ENCODE peak calls at places on chromosomes 11 and 22, in nine cellular contexts. J, N, O, L, U, Z, X, G and I are unnamed samples. For H3K9me3, the result is how much of the 10 kb centered on the place peaks cover.

GRCh38 chr11:114758627-114759026 is 80.3 kb downstream of the NXPE2 start:
- DNase-seq in J (no peak), N (no peak), O (no peak), L (no peak), U (no peak), Z (no peak), X (no peak), G (no peak), I (no peak)

GRCh38 chr11:114080219-114080618 is 20.7 kb downstream of the ZBTB16 start:
- DNase-seq in J (no peak), N (peak), O (no peak), L (no peak), U (no peak), Z (no peak), X (peak), G (peak), I (no peak)

GRCh38 chr11:116217006-116217405 is 555.8 kb downstream of the BUD13 start:
- DNase-seq in J (peak), N (no peak), O (no peak), L (no peak), U (no peak), Z (peak), X (no peak), G (no peak), I (peak)

GRCh38 chr11:64742087-64742939 is 1.6 kb downstream of the RASGRP2 start:
- DNase-seq in J (no peak), N (no peak), O (no peak), L (no peak), U (peak), Z (no peak), X (no peak), G (no peak), I (no peak)

GRCh38 chr11:118166641-118167040 is 9.8 kb downstream of the SCN2B start:
- DNase-seq in J (no peak), N (no peak), O (no peak), L (no peak), U (no peak), Z (no peak), X (no peak), G (no peak), I (peak)

GRCh38 chr11:71372693-71373657 is 75.2 kb downstream of the DHCR7 start:
- DNase-seq in J (no peak), N (no peak), O (no peak), L (no peak), U (peak), Z (peak), X (no peak), G (no peak), I (no peak)

GRCh38 chr11:130668751-130669150 is 220.3 kb downstream of the ADAMTS15 start:
- DNase-seq in J (no peak), N (no peak), O (no peak), L (no peak), U (peak), Z (no peak), X (no peak), G (no peak), I (no peak)

GRCh38 chr11:48088682-48089050 is 108.3 kb downstream of the PTPRJ start:
- DNase-seq in J (no peak), N (no peak), O (no peak), L (no peak), U (no peak), Z (no peak), X (no peak), G (no peak), I (no peak)

GRCh38 chr11:67023957-67024353 is 1.0 kb downstream of the SYT12 start:
- DNase-seq in J (no peak), N (no peak), O (no peak), L (no peak), U (peak), Z (no peak), X (no peak), G (no peak), I (no peak)

GRCh38 chr11:66710384-66710930 is 18.6 kb downstream of the SPTBN2 start:
- DNase-seq in J (no peak), N (no peak), O (no peak), L (no peak), U (peak), Z (no peak), X (no peak), G (no peak), I (peak)

GRCh38 chr11:444397-445144 is 2.8 kb upstream of the ANO9 start:
- DNase-seq in J (peak), N (no peak), O (no peak), L (no peak), U (peak), Z (peak), X (no peak), G (no peak), I (no peak)

GRCh38 chr11:78940500-78941225 is 366.0 kb upstream of the NARS2 start:
- DNase-seq in J (no peak), N (no peak), O (no peak), L (no peak), U (no peak), Z (no peak), X (no peak), G (no peak), I (no peak)

GRCh38 chr11:8612522-8612921 is 18.5 kb upstream of the STK33 start:
- DNase-seq in J (no peak), N (no peak), O (no peak), L (no peak), U (no peak), Z (no peak), X (no peak), G (no peak), I (no peak)

GRCh38 chr11:13781153-13781552 is 112.7 kb downstream of the FAR1 start:
- DNase-seq in J (no peak), N (no peak), O (no peak), L (no peak), U (no peak), Z (no peak), X (no peak), G (no peak), I (no peak)

GRCh38 chr22:22753526-22754267 is 109.3 kb downstream of the GGTLC2 start:
- DNase-seq in J (peak), N (peak), O (no peak), L (peak), U (peak), Z (peak), X (peak), G (peak), I (peak)

GRCh38 chr22:38505595-38506117 is 455 bp downstream of the DDX17 start:
- DNase-seq in J (peak), N (peak), O (peak), L (no peak), U (peak), Z (peak), X (peak), G (peak), I (peak)

GRCh38 chr22:38352436-38352835 is 35.2 kb upstream of the CSNK1E start:
- DNase-seq in J (no peak), N (peak), O (no peak), L (no peak), U (no peak), Z (no peak), X (no peak), G (no peak), I (no peak)

GRCh38 chr11:19605500-19606371 is 106.9 kb upstream of the NAV2 start:
- DNase-seq in J (no peak), N (no peak), O (no peak), L (no peak), U (peak), Z (peak), X (no peak), G (peak), I (no peak)

GRCh38 chr11:10309163-10310093 is 4.6 kb downstream of the ADM start:
- DNase-seq in J (peak), N (peak), O (no peak), L (no peak), U (no peak), Z (peak), X (no peak), G (no peak), I (peak)

GRCh38 chr11:1927151-1928037 is 7.9 kb downstream of the TNNT3 start:
- DNase-seq in J (no peak), N (peak), O (no peak), L (no peak), U (peak), Z (no peak), X (no peak), G (peak), I (peak)

GRCh38 chr11:11349870-11350325 is 3.2 kb downstream of the CSNK2A3 start:
- DNase-seq in J (no peak), N (peak), O (no peak), L (no peak), U (peak), Z (peak), X (no peak), G (peak), I (no peak)

GRCh38 chr22:47561766-47562165 is 799.3 kb downstream of the TBC1D22A start:
- DNase-seq in J (no peak), N (no peak), O (no peak), L (no peak), U (no peak), Z (no peak), X (no peak), G (no peak), I (no peak)
- H3K9me3 ChIP-seq in J (under half), N (under half), O (under half), L (under half), U (under half), Z (under half), X (under half), G (under half), I (under half)

GRCh38 chr22:46389081-46389480 is 53.6 kb downstream of the TRMU start:
- DNase-seq in J (no peak), N (no peak), O (no peak), L (no peak), U (no peak), Z (no peak), X (no peak), G (no peak), I (no peak)
- H3K9me3 ChIP-seq in J (under half), N (under half), O (under half), L (under half), U (under half), Z (under half), X (under half), G (under half), I (under half)

GRCh38 chr22:47196493-47196849 is 434.0 kb downstream of the TBC1D22A start:
- DNase-seq in J (no peak), N (no peak), O (no peak), L (no peak), U (no peak), Z (no peak), X (peak), G (no peak), I (no peak)
- H3K9me3 ChIP-seq in J (under half), N (under half), O (under half), L (under half), U (under half), Z (under half), X (under half), G (under half), I (under half)

GRCh38 chr22:40322818-40323447 is 23.4 kb upstream of the ADSL start:
- DNase-seq in J (no peak), N (no peak), O (no peak), L (no peak), U (no peak), Z (no peak), X (no peak), G (no peak), I (no peak)
- H3K9me3 ChIP-seq in J (under half), N (under half), O (under half), L (under half), U (under half), Z (under half), X (under half), G (under half), I (under half)

DNA sequence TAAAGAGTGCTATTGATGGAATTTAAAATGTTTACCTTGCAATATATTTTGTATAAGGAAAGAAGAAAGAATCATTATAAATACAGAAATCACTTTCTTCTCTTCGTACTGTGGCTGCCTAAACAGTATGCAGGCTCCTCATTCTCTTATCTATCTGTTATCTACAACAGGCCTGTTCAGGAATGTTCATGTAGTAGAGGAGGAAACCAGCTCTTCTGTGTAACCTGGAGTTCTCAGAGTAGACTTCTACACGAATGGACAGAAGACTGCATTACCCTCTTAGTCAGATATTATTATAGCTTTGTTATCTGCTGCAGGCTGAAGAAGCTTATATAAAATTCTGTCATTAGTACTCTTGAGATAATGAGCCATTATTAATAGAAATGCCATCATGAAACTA is 1225.9 kb upstream of the CNTN5 start:
- DNase-seq in J (no peak), N (no peak), O (no peak), L (no peak), U (no peak), Z (no peak), X (no peak), G (no peak), I (no peak)
- H3K9me3 ChIP-seq in J (under half), N (under half), O (under half), L (under half), U (under half), Z (under half), X (under half), G (under half), I (under half)

GRCh38 chr11:99325807-99326206 is 305.1 kb downstream of the CNTN5 start:
- DNase-seq in J (no peak), N (no peak), O (no peak), L (no peak), U (peak), Z (peak), X (no peak), G (no peak), I (no peak)

DNA sequence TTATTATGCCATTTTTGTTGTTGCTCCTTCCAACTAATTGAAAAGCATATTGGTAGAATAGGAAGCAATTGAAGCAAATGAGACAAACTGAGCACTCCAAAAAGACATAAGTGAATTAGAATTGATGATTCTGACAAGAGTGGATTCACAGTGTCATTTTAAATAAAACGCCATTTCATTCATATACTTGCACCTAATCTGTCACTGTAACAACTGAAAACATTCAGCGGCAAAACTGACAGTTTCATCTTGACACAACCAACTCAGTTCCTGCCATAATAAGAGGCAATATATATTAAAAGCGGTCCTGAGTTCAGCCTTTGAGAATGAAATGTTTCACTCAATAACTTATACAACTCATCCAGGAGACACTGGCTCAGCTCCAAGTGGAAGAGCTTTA is 306.8 kb downstream of the CNTN5 start:
- DNase-seq in J (no peak), N (no peak), O (no peak), L (no peak), U (no peak), Z (peak), X (no peak), G (no peak), I (no peak)
- H3K9me3 ChIP-seq in J (under half), N (under half), O (under half), L (under half), U (under half), Z (under half), X (under half), G (under half), I (under half)

GRCh38 chr11:58856806-58857205 is 12.3 kb upstream of the GLYATL2 start:
- DNase-seq in J (no peak), N (no peak), O (no peak), L (no peak), U (no peak), Z (no peak), X (no peak), G (no peak), I (no peak)
- H3K9me3 ChIP-seq in J (under half), N (under half), O (under half), L (under half), U (under half), Z (under half), X (under half), G (under half), I (under half)

GRCh38 chr11:108709741-108710140 is 44.9 kb downstream of the DDX10 start:
- DNase-seq in J (no peak), N (no peak), O (no peak), L (no peak), U (no peak), Z (no peak), X (no peak), G (no peak), I (no peak)
- H3K9me3 ChIP-seq in J (under half), N (under half), O (under half), L (under half), U (under half), Z (under half), X (under half), G (under half), I (under half)

GRCh38 chr11:28137832-28138231 is 29.6 kb downstream of the METTL15 start:
- DNase-seq in J (no peak), N (no peak), O (no peak), L (no peak), U (no peak), Z (no peak), X (no peak), G (no peak), I (no peak)
- H3K9me3 ChIP-seq in J (under half), N (under half), O (under half), L (under half), U (under half), Z (under half), X (under half), G (under half), I (under half)

GRCh38 chr22:20064545-20065262 is 15.3 kb upstream of the DGCR8 start:
- DNase-seq in J (no peak), N (no peak), O (no peak), L (no peak), U (peak), Z (no peak), X (no peak), G (no peak), I (no peak)

GRCh38 chr22:20066617-20067383 is 13.2 kb upstream of the DGCR8 start:
- DNase-seq in J (no peak), N (no peak), O (no peak), L (no peak), U (peak), Z (no peak), X (no peak), G (no peak), I (no peak)

GRCh38 chr22:20064140-20064480 is 15.9 kb upstream of the DGCR8 start:
- DNase-seq in J (no peak), N (no peak), O (no peak), L (no peak), U (peak), Z (no peak), X (no peak), G (no peak), I (no peak)

GRCh38 chr22:20063271-20064139 is 16.5 kb upstream of the DGCR8 start:
- DNase-seq in J (no peak), N (no peak), O (no peak), L (no peak), U (peak), Z (no peak), X (no peak), G (no peak), I (no peak)

DNA sequence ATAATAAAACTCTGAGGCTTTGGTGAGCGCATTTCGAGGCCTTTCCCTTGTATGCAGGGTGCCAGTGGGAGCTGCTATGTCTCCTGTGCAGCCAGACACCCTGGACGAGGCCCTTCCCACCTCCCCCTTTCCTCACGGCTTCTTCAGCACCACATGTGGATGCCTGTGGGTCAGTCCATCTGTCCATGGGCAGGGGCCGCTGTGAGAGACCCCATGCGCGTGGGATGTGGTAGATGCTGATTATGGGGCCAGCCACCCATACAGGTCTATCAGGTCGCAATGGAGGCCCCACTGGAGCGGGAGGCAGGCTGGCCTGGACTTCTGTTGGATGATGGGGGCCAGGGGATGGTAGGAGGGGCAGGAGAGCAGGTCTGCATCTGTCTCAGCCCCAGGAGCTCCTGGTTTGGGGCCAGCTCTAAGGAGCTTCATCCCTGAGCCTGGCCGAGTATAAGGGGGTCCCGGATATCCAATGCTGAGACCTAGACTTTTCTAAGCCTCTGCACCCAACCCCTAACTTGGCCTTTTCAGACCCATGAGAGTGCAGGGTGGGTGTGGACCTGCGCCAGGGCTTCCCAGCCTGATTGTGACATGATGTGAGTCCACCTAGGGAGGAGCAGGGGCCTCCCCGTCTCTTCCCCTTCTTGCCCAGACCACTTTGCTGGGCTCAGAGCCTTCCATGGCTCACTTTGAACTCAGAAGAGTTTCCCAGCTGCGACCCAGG is 14.0 kb upstream of the DGCR8 start:
- DNase-seq in J (no peak), N (no peak), O (no peak), L (no peak), U (peak), Z (no peak), X (no peak), G (no peak), I (no peak)
- H3K9me3 ChIP-seq in J (under half), N (under half), O (under half), L (under half), U (under half), Z (under half), X (under half), G (under half), I (under half)